ENCODE peak calls at places on chromosome 19, in four cellular contexts. One of them, this sample, is unnamed.

GRCh38 chr19:2547033-2547680 is 71.2 kb downstream of the GADD45B start:
- DNase-seq in tibial artery: no peak
- DNase-seq in testis: no peak
- DNase-seq in CD8-positive, alpha-beta T cell: no peak
- DNase-seq in this sample: no peak

GRCh38 chr19:49327878-49328544 is 3.0 kb upstream of the SLC6A16 start:
- DNase-seq in tibial artery: peak; percentile 43
- DNase-seq in testis: no peak
- DNase-seq in CD8-positive, alpha-beta T cell: peak; percentile 47
- DNase-seq in this sample: no peak

GRCh38 chr19:13561461-13561860 is 55.2 kb upstream of the CACNA1A start:
- DNase-seq in tibial artery: no peak
- DNase-seq in testis: no peak
- DNase-seq in CD8-positive, alpha-beta T cell: no peak
- DNase-seq in this sample: no peak

GRCh38 chr19:1057185-1057857 is 9.6 kb upstream of the ARHGAP45 start:
- DNase-seq in tibial artery: no peak
- DNase-seq in testis: no peak
- DNase-seq in CD8-positive, alpha-beta T cell: no peak
- DNase-seq in this sample: no peak

GRCh38 chr19:16429066-16429758 is 42.6 kb downstream of the EPS15L1 start:
- DNase-seq in tibial artery: no peak
- DNase-seq in testis: peak; percentile 59
- DNase-seq in CD8-positive, alpha-beta T cell: no peak
- DNase-seq in this sample: no peak

GRCh38 chr19:58450836-58451357 is 525 bp upstream of the ZNF324B start:
- DNase-seq in tibial artery: no peak
- DNase-seq in testis: no peak
- DNase-seq in CD8-positive, alpha-beta T cell: no peak
- DNase-seq in this sample: no peak

GRCh38 chr19:27776524-27776923 is 1436.4 kb downstream of the UQCRFS1 start:
- DNase-seq in tibial artery: no peak
- DNase-seq in testis: no peak
- DNase-seq in CD8-positive, alpha-beta T cell: no peak
- DNase-seq in this sample: no peak

GRCh38 chr19:2867025-2867991 is at the start of gene ZNF556:
- DNase-seq in tibial artery: no peak
- DNase-seq in testis: peak; percentile 95
- DNase-seq in CD8-positive, alpha-beta T cell: no peak
- DNase-seq in this sample: no peak

GRCh38 chr19:45130236-45130635 is 30.5 kb downstream of the NKPD1 start:
- DNase-seq in tibial artery: no peak
- DNase-seq in testis: no peak
- DNase-seq in CD8-positive, alpha-beta T cell: no peak
- DNase-seq in this sample: no peak

GRCh38 chr19:54424201-54424600 is 8.9 kb downstream of the TTYH1 start:
- DNase-seq in tibial artery: no peak
- DNase-seq in testis: no peak
- DNase-seq in CD8-positive, alpha-beta T cell: no peak
- DNase-seq in this sample: no peak

GRCh38 chr19:13953021-13953531 is 767 bp downstream of the DCAF15 start:
- DNase-seq in tibial artery: no peak
- DNase-seq in testis: peak; percentile 74
- DNase-seq in CD8-positive, alpha-beta T cell: no peak
- DNase-seq in this sample: no peak

GRCh38 chr19:1468274-1469199 is 10.5 kb downstream of the C19orf25 start:
- DNase-seq in tibial artery: no peak
- DNase-seq in testis: no peak
- DNase-seq in CD8-positive, alpha-beta T cell: peak; percentile 38
- DNase-seq in this sample: peak; percentile 55

GRCh38 chr19:44700547-44700946 is 1.6 kb downstream of the CEACAM16 start:
- DNase-seq in tibial artery: no peak
- DNase-seq in testis: no peak
- DNase-seq in CD8-positive, alpha-beta T cell: no peak
- DNase-seq in this sample: no peak

GRCh38 chr19:14629557-14629956 is 45.1 kb downstream of the ADGRE3 start:
- DNase-seq in tibial artery: no peak
- DNase-seq in testis: no peak
- DNase-seq in CD8-positive, alpha-beta T cell: no peak
- DNase-seq in this sample: no peak

GRCh38 chr19:45995715-45996385 is 583 bp downstream of the CCDC61 start:
- DNase-seq in tibial artery: no peak
- DNase-seq in testis: no peak
- DNase-seq in CD8-positive, alpha-beta T cell: no peak
- DNase-seq in this sample: no peak

GRCh38 chr19:35958660-35959039 is 22.5 kb downstream of the LRFN3 start:
- DNase-seq in tibial artery: no peak
- DNase-seq in testis: no peak
- DNase-seq in CD8-positive, alpha-beta T cell: no peak
- DNase-seq in this sample: no peak

GRCh38 chr19:15551183-15552004 is 43.1 kb downstream of the CYP4F22 start:
- DNase-seq in tibial artery: no peak
- DNase-seq in testis: peak; percentile 60
- DNase-seq in CD8-positive, alpha-beta T cell: peak; percentile 76
- DNase-seq in this sample: peak; percentile 51

GRCh38 chr19:54002495-54003315 is 11.3 kb downstream of the CACNG6 start:
- DNase-seq in tibial artery: no peak
- DNase-seq in testis: no peak
- DNase-seq in CD8-positive, alpha-beta T cell: no peak
- DNase-seq in this sample: no peak

GRCh38 chr19:37763488-37763887 is 15.9 kb downstream of the ZNF573 start:
- DNase-seq in tibial artery: no peak
- DNase-seq in testis: no peak
- DNase-seq in CD8-positive, alpha-beta T cell: no peak
- DNase-seq in this sample: no peak

GRCh38 chr19:29084266-29084665 is 128.7 kb downstream of the UQCRFS1 start:
- DNase-seq in tibial artery: no peak
- DNase-seq in testis: peak; percentile 22
- DNase-seq in CD8-positive, alpha-beta T cell: no peak
- DNase-seq in this sample: peak; percentile 51

GRCh38 chr19:3743486-3743885 is 18.0 kb downstream of the APBA3 start:
- DNase-seq in tibial artery: no peak
- DNase-seq in testis: no peak
- DNase-seq in CD8-positive, alpha-beta T cell: no peak
- DNase-seq in this sample: no peak

GRCh38 chr19:2044709-2045500 is 6.1 kb downstream of the MKNK2 start:
- DNase-seq in tibial artery: no peak
- DNase-seq in testis: no peak
- DNase-seq in CD8-positive, alpha-beta T cell: no peak
- DNase-seq in this sample: no peak

GRCh38 chr19:30017172-30017571 is 75.1 kb downstream of the URI1 start:
- DNase-seq in tibial artery: no peak
- DNase-seq in testis: no peak
- DNase-seq in CD8-positive, alpha-beta T cell: no peak
- DNase-seq in this sample: no peak

GRCh38 chr19:51696606-51697005 is 3.5 kb downstream of the SPACA6 start:
- DNase-seq in tibial artery: no peak
- DNase-seq in testis: no peak
- DNase-seq in CD8-positive, alpha-beta T cell: no peak
- DNase-seq in this sample: no peak

GRCh38 chr19:32651729-32652140 is 23.2 kb downstream of the ANKRD27 start:
- DNase-seq in tibial artery: no peak
- DNase-seq in testis: no peak
- DNase-seq in CD8-positive, alpha-beta T cell: no peak
- DNase-seq in this sample: peak; percentile 52

GRCh38 chr19:19278315-19278714 is 5.2 kb upstream of the TM6SF2 start:
- DNase-seq in tibial artery: no peak
- DNase-seq in testis: no peak
- DNase-seq in CD8-positive, alpha-beta T cell: no peak
- DNase-seq in this sample: peak; percentile 70

DNA sequence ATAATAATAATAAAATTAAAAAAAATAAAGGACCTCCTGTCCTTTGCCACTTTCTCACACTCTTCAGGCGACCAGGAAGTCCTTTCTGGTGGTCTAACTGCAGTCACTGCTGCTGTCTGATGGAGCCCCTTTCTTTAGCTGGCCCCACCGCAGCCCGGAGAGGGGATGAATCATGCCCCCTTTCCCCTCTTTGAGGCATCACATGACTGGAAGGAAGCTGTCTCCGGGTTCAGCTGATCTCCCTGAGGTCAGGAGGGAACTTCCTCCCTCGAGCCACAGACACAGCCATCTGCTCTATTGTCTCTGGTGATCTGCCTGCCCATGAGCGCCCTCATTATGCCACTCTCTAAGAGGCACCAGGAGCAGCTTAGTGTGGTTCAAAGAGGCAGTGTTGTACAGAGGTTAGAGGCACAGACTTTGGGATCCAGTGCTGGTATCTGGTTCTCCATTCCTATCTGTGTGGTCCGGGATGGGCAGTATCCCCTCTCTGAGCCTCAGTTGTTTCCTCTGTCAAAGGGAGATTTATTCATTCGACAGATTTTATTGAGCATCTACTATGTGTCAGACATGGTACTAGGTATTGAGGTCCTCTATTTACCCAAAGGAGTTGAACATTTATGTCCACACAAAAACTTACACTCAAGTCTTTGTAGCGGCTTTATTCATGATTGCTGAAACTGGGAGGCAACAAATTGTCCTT is 30.0 kb downstream of the VAV1 start:
- DNase-seq in tibial artery: peak; percentile 71
- DNase-seq in testis: peak; percentile 30
- DNase-seq in CD8-positive, alpha-beta T cell: peak; percentile 79
- DNase-seq in this sample: no peak
- TF ChIP-seq CTCF in tibial artery: no peak
- TF ChIP-seq CTCF in testis: no peak
- TF ChIP-seq CTCF in CD8-positive, alpha-beta T cell: no peak
- TF ChIP-seq CTCF in this sample: no peak

DNA sequence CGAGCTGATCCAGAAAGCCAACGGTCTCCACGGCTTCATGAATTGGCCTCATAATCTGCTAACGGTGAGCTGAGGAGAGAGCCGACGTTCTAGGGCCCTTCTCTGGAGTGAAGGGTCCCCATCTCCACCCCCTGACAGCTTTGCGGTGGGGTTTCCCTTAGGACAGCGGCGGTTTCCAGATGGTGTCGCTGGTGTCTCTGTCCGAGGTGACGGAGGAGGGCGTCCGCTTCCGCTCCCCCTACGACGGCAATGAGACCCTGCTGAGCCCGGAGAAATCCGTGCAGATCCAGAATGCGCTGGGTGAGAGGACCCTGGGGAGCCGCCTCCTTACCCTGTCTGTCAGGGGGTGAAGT is 692 bp downstream of the QTRT1 start:
- DNase-seq in tibial artery: no peak
- DNase-seq in testis: peak; percentile 51
- DNase-seq in CD8-positive, alpha-beta T cell: no peak
- DNase-seq in this sample: peak; percentile 58
- TF ChIP-seq CTCF in tibial artery: no peak
- TF ChIP-seq CTCF in testis: no peak
- TF ChIP-seq CTCF in CD8-positive, alpha-beta T cell: no peak
- TF ChIP-seq CTCF in this sample: no peak

DNA sequence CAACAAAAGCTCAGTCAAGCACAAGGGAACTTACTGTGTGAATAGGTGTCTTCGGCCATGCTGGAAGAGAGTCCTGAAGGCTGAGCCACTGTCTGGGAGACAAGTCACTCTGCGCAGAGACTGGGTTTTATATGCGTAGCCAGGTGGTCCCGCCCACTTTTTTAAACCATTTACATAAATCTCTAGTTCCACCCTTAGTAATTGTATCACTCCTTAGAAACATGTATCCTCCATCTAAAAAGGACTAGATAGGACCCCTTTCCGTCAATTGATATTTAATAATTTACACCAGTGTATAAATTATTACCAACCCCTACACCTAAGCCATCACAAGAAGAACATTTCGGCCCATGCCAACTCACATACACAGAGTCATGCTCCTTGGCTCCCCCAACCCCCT is at the start of gene DUXA:
- DNase-seq in tibial artery: no peak
- DNase-seq in testis: no peak
- DNase-seq in CD8-positive, alpha-beta T cell: no peak
- DNase-seq in this sample: no peak
- TF ChIP-seq CTCF in tibial artery: no peak
- TF ChIP-seq CTCF in testis: no peak
- TF ChIP-seq CTCF in CD8-positive, alpha-beta T cell: no peak
- TF ChIP-seq CTCF in this sample: no peak

DNA sequence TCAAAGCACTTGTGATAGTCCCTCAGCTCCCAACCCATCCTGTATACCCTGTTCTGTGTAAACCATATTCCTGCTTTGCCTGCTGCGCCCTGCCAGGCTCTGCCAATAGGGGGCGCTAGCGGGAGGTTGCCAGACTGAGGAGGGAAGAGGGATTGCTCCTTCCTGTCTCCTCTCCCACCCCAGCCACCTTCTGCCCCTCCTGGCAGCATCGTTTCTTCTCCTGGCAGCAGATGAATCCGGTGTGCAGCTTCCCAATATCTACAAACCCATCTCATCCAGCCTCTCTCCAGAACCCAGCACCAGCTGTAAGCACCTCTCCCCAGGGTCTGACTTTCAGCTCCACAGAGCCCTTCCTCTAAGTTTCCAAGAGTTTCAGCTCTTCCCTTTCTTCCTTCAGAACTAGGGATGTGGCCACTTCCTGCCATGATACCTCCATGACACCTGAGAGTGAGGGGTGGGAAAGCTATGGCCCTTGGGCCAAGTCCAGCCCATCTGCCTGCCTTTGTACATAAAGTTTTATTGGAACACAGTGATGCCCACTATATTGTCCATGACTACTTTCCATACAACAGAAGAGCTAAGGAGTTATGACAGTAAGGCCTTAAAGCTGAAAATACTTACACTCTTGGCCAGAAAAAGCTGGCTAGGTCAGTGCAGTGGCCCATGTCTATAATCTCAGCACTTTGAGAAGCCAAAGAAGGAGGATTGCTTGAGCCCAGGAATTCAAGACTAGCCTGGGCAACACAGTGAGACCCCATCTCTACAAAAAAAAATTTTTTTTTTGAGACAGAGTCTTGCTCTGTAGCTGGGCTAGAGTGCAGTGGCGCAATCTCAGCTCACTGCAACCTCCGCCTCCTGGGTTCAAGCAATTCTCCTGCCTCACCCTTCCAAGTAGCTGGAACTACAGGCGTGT is 34.5 kb upstream of the ATP1A3 start:
- DNase-seq in tibial artery: no peak
- DNase-seq in testis: peak; percentile 28
- DNase-seq in CD8-positive, alpha-beta T cell: peak; percentile 18
- DNase-seq in this sample: peak; percentile 81
- TF ChIP-seq CTCF in tibial artery: no peak
- TF ChIP-seq CTCF in testis: peak; percentile 47
- TF ChIP-seq CTCF in CD8-positive, alpha-beta T cell: no peak
- TF ChIP-seq CTCF in this sample: peak; percentile 79

This sample was measured in glutamatergic neuron.